ENCODE peak calls at places on chromosomes 4 and X, in ten cellular contexts. K is BE2C; G is NCI-H345; Q is central memory CD4-positive, alpha-beta T cell; O is A172; C is CD8-positive, alpha-beta T cell; A is LoVo; P is effector CD4-positive, alpha-beta T cell; R is GM06990; W is erythroblast. T is an unnamed sample.

GRCh38 chrX:149860445-149860844 is 20.5 kb upstream of the MAGEA8 start:
- DNase-seq in K (no peak), G (no peak), Q (no peak), O (no peak), C (no peak), A (no peak), P (no peak), R (no peak), W (no peak), T (no peak)

GRCh38 chrX:155334486-155335316 is at the start of gene CLIC2:
- DNase-seq in K (no peak), G (peak), Q (no peak), O (peak), C (no peak), A (no peak), P (no peak), R (peak), W (peak), T (peak)

GRCh38 chr4:99219072-99219471 is at the start of gene ADH6:
- DNase-seq in K (no peak), G (no peak), Q (no peak), O (no peak), C (no peak), A (no peak), P (no peak), R (no peak), W (no peak), T (peak)

GRCh38 chrX:49029876-49030275 is 13.3 kb downstream of the TFE3 start:
- DNase-seq in K (no peak), G (no peak), Q (no peak), O (no peak), C (no peak), A (no peak), P (no peak), R (no peak), W (no peak), T (peak)

GRCh38 chr4:11546391-11547160 is 117.9 kb upstream of the HS3ST1 start:
- DNase-seq in K (no peak), G (peak), Q (no peak), O (no peak), C (no peak), A (no peak), P (no peak), R (no peak), W (no peak), T (no peak)

GRCh38 chrX:72123471-72124185 is 8.1 kb downstream of the RTL5 start:
- DNase-seq in K (peak), G (no peak), Q (no peak), O (peak), C (no peak), A (no peak), P (no peak), R (no peak), W (peak), T (no peak)

GRCh38 chrX:37871626-37872302 is 24.4 kb upstream of the DYNLT3 start:
- DNase-seq in K (no peak), G (no peak), Q (no peak), O (peak), C (no peak), A (peak), P (no peak), R (no peak), W (peak), T (no peak)

GRCh38 chrX:8939344-8939743 is 94.6 kb downstream of the FAM9B start:
- DNase-seq in K (no peak), G (peak), Q (no peak), O (no peak), C (no peak), A (peak), P (no peak), R (no peak), W (no peak), T (no peak)

GRCh38 chr4:73456177-73457022 is 20.4 kb downstream of the AFP start:
- DNase-seq in K (no peak), G (no peak), Q (no peak), O (no peak), C (no peak), A (no peak), P (no peak), R (no peak), W (no peak), T (no peak)

GRCh38 chrX:109733658-109734022 is 583 bp upstream of the ACSL4 start:
- DNase-seq in K (no peak), G (no peak), Q (no peak), O (no peak), C (no peak), A (no peak), P (no peak), R (no peak), W (peak), T (no peak)

GRCh38 chrX:2635366-2635765 is 55.7 kb upstream of the CD99 start:
- DNase-seq in K (no peak), G (no peak), Q (no peak), O (no peak), C (no peak), A (no peak), P (no peak), R (no peak), W (no peak), T (no peak)

GRCh38 chr4:88610771-88611170 is 18.5 kb downstream of the HERC3 start:
- DNase-seq in K (no peak), G (no peak), Q (no peak), O (no peak), C (no peak), A (no peak), P (no peak), R (no peak), W (no peak), T (no peak)

GRCh38 chrX:80022363-80023031 is 7.9 kb downstream of the TBX22 start:
- DNase-seq in K (peak), G (no peak), Q (no peak), O (no peak), C (no peak), A (no peak), P (no peak), R (no peak), W (no peak), T (no peak)

T was measured in HT-29.